ENCODE peak calls at places on chromosomes 5 and 9, in eight cellular contexts. D is heart left ventricle; V is hypothalamus; S is cerebellum; Z is MCF 10A; H is H54; M is activated T-helper 9 cell treated with anti-CD3 and anti-CD28 coated beads, Interleukin-2, amount 50 U/mL, for 16 hours; N is AG20443. U is an unnamed sample.

GRCh38 chr9:122948313-122948712 is 7.5 kb downstream of the RABGAP1 start:
- DNase-seq in D (no peak), V (no peak), S (no peak), Z (no peak), H (no peak), M (no peak), N (no peak), U (no peak)

GRCh38 chr9:84754896-84755295 is 85.4 kb downstream of the NTRK2 start:
- DNase-seq in D (no peak), V (no peak), S (no peak), Z (no peak), H (no peak), M (no peak), N (no peak), U (no peak)

GRCh38 chr5:1754531-1755220 is 45.0 kb downstream of the MRPL36 start:
- DNase-seq in D (peak; percentile 7), V (no peak), S (no peak), Z (no peak), H (no peak), M (no peak), N (no peak), U (peak; percentile 37)

GRCh38 chr9:20726144-20726543 is 42.1 kb downstream of the FOCAD start:
- DNase-seq in D (no peak), V (no peak), S (no peak), Z (no peak), H (no peak), M (no peak), N (no peak), U (no peak)

GRCh38 chr5:95731571-95732554 is 727 bp downstream of the RHOBTB3 start:
- DNase-seq in D (peak; percentile 49), V (peak; percentile 69), S (peak; percentile 22), Z (peak; percentile 33), H (no peak), M (peak; percentile 4), N (no peak), U (peak; percentile 87)

GRCh38 chr5:15425802-15426201 is 74.2 kb upstream of the FBXL7 start:
- DNase-seq in D (no peak), V (no peak), S (no peak), Z (no peak), H (no peak), M (no peak), N (peak; percentile 18), U (no peak)

GRCh38 chr5:155311721-155312120 is 298.2 kb downstream of the KIF4B start:
- DNase-seq in D (no peak), V (no peak), S (no peak), Z (no peak), H (no peak), M (no peak), N (no peak), U (no peak)

GRCh38 chr9:116715751-116716150 is 28.6 kb downstream of the TRIM32 start:
- DNase-seq in D (no peak), V (no peak), S (no peak), Z (no peak), H (no peak), M (no peak), N (no peak), U (no peak)

GRCh38 chr9:123615381-123615780 is 259.4 kb downstream of the CRB2 start:
- DNase-seq in D (no peak), V (no peak), S (no peak), Z (no peak), H (no peak), M (no peak), N (no peak), U (no peak)

GRCh38 chr9:123642291-123643278 is 286.6 kb downstream of the CRB2 start:
- DNase-seq in D (peak; percentile 47), V (no peak), S (peak; percentile 52), Z (no peak), H (no peak), M (no peak), N (no peak), U (no peak)

GRCh38 chr9:99430301-99430700 is 208.2 kb downstream of the SEC61B start:
- DNase-seq in D (no peak), V (no peak), S (no peak), Z (no peak), H (no peak), M (no peak), N (peak; percentile 33), U (no peak)

GRCh38 chr9:78035369-78035993 is 3.9 kb upstream of the GNAQ start:
- DNase-seq in D (peak; percentile 63), V (peak; percentile 18), S (peak; percentile 70), Z (peak; percentile 84), H (peak; percentile 78), M (peak; percentile 15), N (peak; percentile 68), U (no peak)

GRCh38 chr9:72046593-72047456 is 13.6 kb downstream of the C9orf57 start:
- DNase-seq in D (no peak), V (no peak), S (no peak), Z (no peak), H (no peak), M (no peak), N (no peak), U (no peak)

GRCh38 chr9:98091735-98092632 is 27.0 kb downstream of the TRIM14 start:
- DNase-seq in D (no peak), V (no peak), S (no peak), Z (no peak), H (no peak), M (no peak), N (peak; percentile 64), U (no peak)

GRCh38 chr5:30539004-30539634 is 654.4 kb upstream of the CDH6 start:
- DNase-seq in D (peak; percentile 66), V (no peak), S (no peak), Z (peak; percentile 87), H (no peak), M (no peak), N (no peak), U (peak; percentile 26)

GRCh38 chr9:136331556-136332481 is 4.5 kb downstream of the GPSM1 start:
- DNase-seq in D (no peak), V (no peak), S (no peak), Z (no peak), H (no peak), M (no peak), N (no peak), U (peak; percentile 70)

GRCh38 chr9:108033976-108034964 is 544.7 kb upstream of the KLF4 start:
- DNase-seq in D (no peak), V (no peak), S (no peak), Z (no peak), H (no peak), M (no peak), N (peak; percentile 59), U (no peak)

GRCh38 chr9:26012797-26013594 is 334.8 kb upstream of the TUSC1 start:
- DNase-seq in D (no peak), V (no peak), S (no peak), Z (peak; percentile 22), H (peak; percentile 10), M (no peak), N (peak; percentile 14), U (no peak)

GRCh38 chr5:154394328-154394727 is 51.5 kb upstream of the SAP30L start:
- DNase-seq in D (no peak), V (no peak), S (no peak), Z (peak; percentile 98), H (no peak), M (no peak), N (no peak), U (no peak)

GRCh38 chr5:160133071-160133917 is 14.0 kb upstream of the PWWP2A start:
- DNase-seq in D (peak; percentile 24), V (peak; percentile 30), S (no peak), Z (no peak), H (no peak), M (no peak), N (peak; percentile 73), U (peak; percentile 84)

GRCh38 chr5:96692436-96692835 is 30.3 kb downstream of the CAST start:
- DNase-seq in D (no peak), V (no peak), S (no peak), Z (no peak), H (no peak), M (no peak), N (no peak), U (no peak)

U was measured in kidney.